ENCODE peak calls at places on chromosomes 1 and 21, in ten cellular contexts. One of them, this sample, is unnamed.

GRCh38 chr1:67584938-67585337 is 100.1 kb upstream of the GADD45A start:
- DNase-seq in activated CD4-positive, alpha-beta memory T cell treated with anti-CD3 and anti-CD28 coated beads for 36 hours: no peak
- DNase-seq in astrocyte of the spinal cord: no peak
- DNase-seq in GM20000: no peak
- DNase-seq in stimulated activated CD8-positive, alpha-beta memory T cell treated with anti-CD3 and anti-CD28 coated beads, Interleukin-4, amount 100 ng/mL, for 48 hours: no peak
- DNase-seq in tibial artery: peak
- DNase-seq in HTR-8/SVneo: no peak
- DNase-seq in HEK293T: no peak
- DNase-seq in sciatic nerve: no peak
- DNase-seq in activated naive CD4-positive, alpha-beta T cell: no peak
- DNase-seq in this sample: no peak

GRCh38 chr1:52502789-52503188 is 50.1 kb downstream of the TUT4 start:
- DNase-seq in activated CD4-positive, alpha-beta memory T cell treated with anti-CD3 and anti-CD28 coated beads for 36 hours: no peak
- DNase-seq in astrocyte of the spinal cord: no peak
- DNase-seq in GM20000: no peak
- DNase-seq in stimulated activated CD8-positive, alpha-beta memory T cell treated with anti-CD3 and anti-CD28 coated beads, Interleukin-4, amount 100 ng/mL, for 48 hours: no peak
- DNase-seq in tibial artery: no peak
- DNase-seq in HTR-8/SVneo: no peak
- DNase-seq in HEK293T: no peak
- DNase-seq in sciatic nerve: no peak
- DNase-seq in activated naive CD4-positive, alpha-beta T cell: no peak
- DNase-seq in this sample: no peak

GRCh38 chr1:18149113-18149641 is 41.6 kb downstream of the IGSF21 start:
- DNase-seq in activated CD4-positive, alpha-beta memory T cell treated with anti-CD3 and anti-CD28 coated beads for 36 hours: no peak
- DNase-seq in astrocyte of the spinal cord: no peak
- DNase-seq in GM20000: no peak
- DNase-seq in stimulated activated CD8-positive, alpha-beta memory T cell treated with anti-CD3 and anti-CD28 coated beads, Interleukin-4, amount 100 ng/mL, for 48 hours: no peak
- DNase-seq in tibial artery: no peak
- DNase-seq in HTR-8/SVneo: no peak
- DNase-seq in HEK293T: peak
- DNase-seq in sciatic nerve: no peak
- DNase-seq in activated naive CD4-positive, alpha-beta T cell: no peak
- DNase-seq in this sample: peak

GRCh38 chr1:29112705-29113406 is 10.8 kb downstream of the TMEM200B start:
- DNase-seq in activated CD4-positive, alpha-beta memory T cell treated with anti-CD3 and anti-CD28 coated beads for 36 hours: no peak
- DNase-seq in astrocyte of the spinal cord: no peak
- DNase-seq in GM20000: no peak
- DNase-seq in stimulated activated CD8-positive, alpha-beta memory T cell treated with anti-CD3 and anti-CD28 coated beads, Interleukin-4, amount 100 ng/mL, for 48 hours: no peak
- DNase-seq in tibial artery: no peak
- DNase-seq in HTR-8/SVneo: no peak
- DNase-seq in HEK293T: no peak
- DNase-seq in sciatic nerve: no peak
- DNase-seq in activated naive CD4-positive, alpha-beta T cell: no peak
- DNase-seq in this sample: no peak

GRCh38 chr1:10646347-10646861 is 150.0 kb downstream of the CASZ1 start:
- DNase-seq in activated CD4-positive, alpha-beta memory T cell treated with anti-CD3 and anti-CD28 coated beads for 36 hours: no peak
- DNase-seq in astrocyte of the spinal cord: peak
- DNase-seq in GM20000: no peak
- DNase-seq in stimulated activated CD8-positive, alpha-beta memory T cell treated with anti-CD3 and anti-CD28 coated beads, Interleukin-4, amount 100 ng/mL, for 48 hours: no peak
- DNase-seq in tibial artery: no peak
- DNase-seq in HTR-8/SVneo: peak
- DNase-seq in HEK293T: peak
- DNase-seq in sciatic nerve: no peak
- DNase-seq in activated naive CD4-positive, alpha-beta T cell: no peak
- DNase-seq in this sample: no peak

GRCh38 chr1:63662846-63663245 is 69.6 kb downstream of the PGM1 start:
- DNase-seq in activated CD4-positive, alpha-beta memory T cell treated with anti-CD3 and anti-CD28 coated beads for 36 hours: no peak
- DNase-seq in astrocyte of the spinal cord: peak
- DNase-seq in GM20000: no peak
- DNase-seq in stimulated activated CD8-positive, alpha-beta memory T cell treated with anti-CD3 and anti-CD28 coated beads, Interleukin-4, amount 100 ng/mL, for 48 hours: no peak
- DNase-seq in tibial artery: no peak
- DNase-seq in HTR-8/SVneo: peak
- DNase-seq in HEK293T: no peak
- DNase-seq in sciatic nerve: no peak
- DNase-seq in activated naive CD4-positive, alpha-beta T cell: no peak
- DNase-seq in this sample: peak

GRCh38 chr1:208178091-208178529 is 66.1 kb downstream of the PLXNA2 start:
- DNase-seq in activated CD4-positive, alpha-beta memory T cell treated with anti-CD3 and anti-CD28 coated beads for 36 hours: no peak
- DNase-seq in astrocyte of the spinal cord: no peak
- DNase-seq in GM20000: no peak
- DNase-seq in stimulated activated CD8-positive, alpha-beta memory T cell treated with anti-CD3 and anti-CD28 coated beads, Interleukin-4, amount 100 ng/mL, for 48 hours: no peak
- DNase-seq in tibial artery: peak
- DNase-seq in HTR-8/SVneo: no peak
- DNase-seq in HEK293T: no peak
- DNase-seq in sciatic nerve: no peak
- DNase-seq in activated naive CD4-positive, alpha-beta T cell: no peak
- DNase-seq in this sample: no peak

GRCh38 chr1:116335847-116336246 is 37.2 kb upstream of the ATP1A1 start:
- DNase-seq in activated CD4-positive, alpha-beta memory T cell treated with anti-CD3 and anti-CD28 coated beads for 36 hours: no peak
- DNase-seq in astrocyte of the spinal cord: no peak
- DNase-seq in GM20000: no peak
- DNase-seq in stimulated activated CD8-positive, alpha-beta memory T cell treated with anti-CD3 and anti-CD28 coated beads, Interleukin-4, amount 100 ng/mL, for 48 hours: no peak
- DNase-seq in tibial artery: no peak
- DNase-seq in HTR-8/SVneo: no peak
- DNase-seq in HEK293T: no peak
- DNase-seq in sciatic nerve: no peak
- DNase-seq in activated naive CD4-positive, alpha-beta T cell: no peak
- DNase-seq in this sample: no peak

GRCh38 chr1:205800973-205801703 is 11.9 kb downstream of the SLC41A1 start:
- DNase-seq in activated CD4-positive, alpha-beta memory T cell treated with anti-CD3 and anti-CD28 coated beads for 36 hours: no peak
- DNase-seq in astrocyte of the spinal cord: no peak
- DNase-seq in GM20000: no peak
- DNase-seq in stimulated activated CD8-positive, alpha-beta memory T cell treated with anti-CD3 and anti-CD28 coated beads, Interleukin-4, amount 100 ng/mL, for 48 hours: no peak
- DNase-seq in tibial artery: no peak
- DNase-seq in HTR-8/SVneo: no peak
- DNase-seq in HEK293T: no peak
- DNase-seq in sciatic nerve: no peak
- DNase-seq in activated naive CD4-positive, alpha-beta T cell: no peak
- DNase-seq in this sample: no peak

GRCh38 chr1:184276416-184276815 is 110.4 kb upstream of the C1orf21 start:
- DNase-seq in activated CD4-positive, alpha-beta memory T cell treated with anti-CD3 and anti-CD28 coated beads for 36 hours: no peak
- DNase-seq in astrocyte of the spinal cord: no peak
- DNase-seq in GM20000: no peak
- DNase-seq in stimulated activated CD8-positive, alpha-beta memory T cell treated with anti-CD3 and anti-CD28 coated beads, Interleukin-4, amount 100 ng/mL, for 48 hours: no peak
- DNase-seq in tibial artery: no peak
- DNase-seq in HTR-8/SVneo: no peak
- DNase-seq in HEK293T: no peak
- DNase-seq in sciatic nerve: no peak
- DNase-seq in activated naive CD4-positive, alpha-beta T cell: no peak
- DNase-seq in this sample: no peak

GRCh38 chr21:15293251-15293650 is 228.5 kb upstream of the NRIP1 start:
- DNase-seq in activated CD4-positive, alpha-beta memory T cell treated with anti-CD3 and anti-CD28 coated beads for 36 hours: no peak
- DNase-seq in astrocyte of the spinal cord: peak
- DNase-seq in GM20000: no peak
- DNase-seq in stimulated activated CD8-positive, alpha-beta memory T cell treated with anti-CD3 and anti-CD28 coated beads, Interleukin-4, amount 100 ng/mL, for 48 hours: no peak
- DNase-seq in tibial artery: no peak
- DNase-seq in HTR-8/SVneo: peak
- DNase-seq in HEK293T: peak
- DNase-seq in sciatic nerve: no peak
- DNase-seq in activated naive CD4-positive, alpha-beta T cell: no peak
- DNase-seq in this sample: peak

GRCh38 chr1:150563340-150564038 is 14.3 kb downstream of the ADAMTSL4 start:
- DNase-seq in activated CD4-positive, alpha-beta memory T cell treated with anti-CD3 and anti-CD28 coated beads for 36 hours: peak
- DNase-seq in astrocyte of the spinal cord: peak
- DNase-seq in GM20000: no peak
- DNase-seq in stimulated activated CD8-positive, alpha-beta memory T cell treated with anti-CD3 and anti-CD28 coated beads, Interleukin-4, amount 100 ng/mL, for 48 hours: peak
- DNase-seq in tibial artery: no peak
- DNase-seq in HTR-8/SVneo: no peak
- DNase-seq in HEK293T: no peak
- DNase-seq in sciatic nerve: no peak
- DNase-seq in activated naive CD4-positive, alpha-beta T cell: peak
- DNase-seq in this sample: peak

GRCh38 chr21:23986214-23986613 is 1621.1 kb downstream of the MRPL39 start:
- DNase-seq in activated CD4-positive, alpha-beta memory T cell treated with anti-CD3 and anti-CD28 coated beads for 36 hours: no peak
- DNase-seq in astrocyte of the spinal cord: no peak
- DNase-seq in GM20000: no peak
- DNase-seq in stimulated activated CD8-positive, alpha-beta memory T cell treated with anti-CD3 and anti-CD28 coated beads, Interleukin-4, amount 100 ng/mL, for 48 hours: no peak
- DNase-seq in tibial artery: no peak
- DNase-seq in HTR-8/SVneo: no peak
- DNase-seq in HEK293T: no peak
- DNase-seq in sciatic nerve: no peak
- DNase-seq in activated naive CD4-positive, alpha-beta T cell: no peak
- DNase-seq in this sample: no peak

GRCh38 chr1:237901284-237901870 is 10.7 kb upstream of the ZP4 start:
- DNase-seq in activated CD4-positive, alpha-beta memory T cell treated with anti-CD3 and anti-CD28 coated beads for 36 hours: no peak
- DNase-seq in astrocyte of the spinal cord: no peak
- DNase-seq in GM20000: no peak
- DNase-seq in stimulated activated CD8-positive, alpha-beta memory T cell treated with anti-CD3 and anti-CD28 coated beads, Interleukin-4, amount 100 ng/mL, for 48 hours: no peak
- DNase-seq in tibial artery: no peak
- DNase-seq in HTR-8/SVneo: peak
- DNase-seq in HEK293T: peak
- DNase-seq in sciatic nerve: no peak
- DNase-seq in activated naive CD4-positive, alpha-beta T cell: no peak
- DNase-seq in this sample: peak

GRCh38 chr1:84355556-84355955 is 42.7 kb upstream of the DNASE2B start:
- DNase-seq in activated CD4-positive, alpha-beta memory T cell treated with anti-CD3 and anti-CD28 coated beads for 36 hours: no peak
- DNase-seq in astrocyte of the spinal cord: no peak
- DNase-seq in GM20000: no peak
- DNase-seq in stimulated activated CD8-positive, alpha-beta memory T cell treated with anti-CD3 and anti-CD28 coated beads, Interleukin-4, amount 100 ng/mL, for 48 hours: no peak
- DNase-seq in tibial artery: no peak
- DNase-seq in HTR-8/SVneo: no peak
- DNase-seq in HEK293T: no peak
- DNase-seq in sciatic nerve: no peak
- DNase-seq in activated naive CD4-positive, alpha-beta T cell: no peak
- DNase-seq in this sample: no peak

GRCh38 chr1:87197156-87197555 is 131.5 kb upstream of the LMO4 start:
- DNase-seq in activated CD4-positive, alpha-beta memory T cell treated with anti-CD3 and anti-CD28 coated beads for 36 hours: no peak
- DNase-seq in astrocyte of the spinal cord: peak
- DNase-seq in GM20000: no peak
- DNase-seq in stimulated activated CD8-positive, alpha-beta memory T cell treated with anti-CD3 and anti-CD28 coated beads, Interleukin-4, amount 100 ng/mL, for 48 hours: no peak
- DNase-seq in tibial artery: no peak
- DNase-seq in HTR-8/SVneo: no peak
- DNase-seq in HEK293T: no peak
- DNase-seq in sciatic nerve: no peak
- DNase-seq in activated naive CD4-positive, alpha-beta T cell: no peak
- DNase-seq in this sample: no peak

GRCh38 chr1:147515046-147515869 is 26.0 kb upstream of the BCL9 start:
- DNase-seq in activated CD4-positive, alpha-beta memory T cell treated with anti-CD3 and anti-CD28 coated beads for 36 hours: no peak
- DNase-seq in astrocyte of the spinal cord: peak
- DNase-seq in GM20000: no peak
- DNase-seq in stimulated activated CD8-positive, alpha-beta memory T cell treated with anti-CD3 and anti-CD28 coated beads, Interleukin-4, amount 100 ng/mL, for 48 hours: no peak
- DNase-seq in tibial artery: no peak
- DNase-seq in HTR-8/SVneo: peak
- DNase-seq in HEK293T: peak
- DNase-seq in sciatic nerve: no peak
- DNase-seq in activated naive CD4-positive, alpha-beta T cell: no peak
- DNase-seq in this sample: peak

GRCh38 chr1:61641578-61642336 is 83.2 kb downstream of the TM2D1 start:
- DNase-seq in activated CD4-positive, alpha-beta memory T cell treated with anti-CD3 and anti-CD28 coated beads for 36 hours: peak
- DNase-seq in astrocyte of the spinal cord: peak
- DNase-seq in GM20000: peak
- DNase-seq in stimulated activated CD8-positive, alpha-beta memory T cell treated with anti-CD3 and anti-CD28 coated beads, Interleukin-4, amount 100 ng/mL, for 48 hours: peak
- DNase-seq in tibial artery: peak
- DNase-seq in HTR-8/SVneo: peak
- DNase-seq in HEK293T: peak
- DNase-seq in sciatic nerve: peak
- DNase-seq in activated naive CD4-positive, alpha-beta T cell: peak
- DNase-seq in this sample: peak

GRCh38 chr1:197598935-197599334 is 176.3 kb downstream of the DENND1B start:
- DNase-seq in activated CD4-positive, alpha-beta memory T cell treated with anti-CD3 and anti-CD28 coated beads for 36 hours: no peak
- DNase-seq in astrocyte of the spinal cord: no peak
- DNase-seq in GM20000: no peak
- DNase-seq in stimulated activated CD8-positive, alpha-beta memory T cell treated with anti-CD3 and anti-CD28 coated beads, Interleukin-4, amount 100 ng/mL, for 48 hours: no peak
- DNase-seq in tibial artery: no peak
- DNase-seq in HTR-8/SVneo: no peak
- DNase-seq in HEK293T: no peak
- DNase-seq in sciatic nerve: no peak
- DNase-seq in activated naive CD4-positive, alpha-beta T cell: no peak
- DNase-seq in this sample: no peak

GRCh38 chr1:22709891-22710687 is 550 bp upstream of the EPHB2 start:
- DNase-seq in activated CD4-positive, alpha-beta memory T cell treated with anti-CD3 and anti-CD28 coated beads for 36 hours: peak
- DNase-seq in astrocyte of the spinal cord: peak
- DNase-seq in GM20000: peak
- DNase-seq in stimulated activated CD8-positive, alpha-beta memory T cell treated with anti-CD3 and anti-CD28 coated beads, Interleukin-4, amount 100 ng/mL, for 48 hours: peak
- DNase-seq in tibial artery: no peak
- DNase-seq in HTR-8/SVneo: peak
- DNase-seq in HEK293T: peak
- DNase-seq in sciatic nerve: peak
- DNase-seq in activated naive CD4-positive, alpha-beta T cell: no peak
- DNase-seq in this sample: peak

GRCh38 chr1:165738794-165739193 is 29.9 kb downstream of the TMCO1 start:
- DNase-seq in activated CD4-positive, alpha-beta memory T cell treated with anti-CD3 and anti-CD28 coated beads for 36 hours: no peak
- DNase-seq in astrocyte of the spinal cord: no peak
- DNase-seq in GM20000: peak
- DNase-seq in stimulated activated CD8-positive, alpha-beta memory T cell treated with anti-CD3 and anti-CD28 coated beads, Interleukin-4, amount 100 ng/mL, for 48 hours: no peak
- DNase-seq in tibial artery: no peak
- DNase-seq in HTR-8/SVneo: no peak
- DNase-seq in HEK293T: no peak
- DNase-seq in sciatic nerve: no peak
- DNase-seq in activated naive CD4-positive, alpha-beta T cell: no peak
- DNase-seq in this sample: no peak

GRCh38 chr1:246012271-246012854 is 494.7 kb downstream of the SMYD3 start:
- DNase-seq in activated CD4-positive, alpha-beta memory T cell treated with anti-CD3 and anti-CD28 coated beads for 36 hours: no peak
- DNase-seq in astrocyte of the spinal cord: peak
- DNase-seq in GM20000: peak
- DNase-seq in stimulated activated CD8-positive, alpha-beta memory T cell treated with anti-CD3 and anti-CD28 coated beads, Interleukin-4, amount 100 ng/mL, for 48 hours: no peak
- DNase-seq in tibial artery: no peak
- DNase-seq in HTR-8/SVneo: peak
- DNase-seq in HEK293T: peak
- DNase-seq in sciatic nerve: no peak
- DNase-seq in activated naive CD4-positive, alpha-beta T cell: no peak
- DNase-seq in this sample: peak

GRCh38 chr1:15154480-15155036 is 1.0 kb downstream of the TMEM51 start:
- DNase-seq in activated CD4-positive, alpha-beta memory T cell treated with anti-CD3 and anti-CD28 coated beads for 36 hours: no peak
- DNase-seq in astrocyte of the spinal cord: no peak
- DNase-seq in GM20000: peak
- DNase-seq in stimulated activated CD8-positive, alpha-beta memory T cell treated with anti-CD3 and anti-CD28 coated beads, Interleukin-4, amount 100 ng/mL, for 48 hours: no peak
- DNase-seq in tibial artery: peak
- DNase-seq in HTR-8/SVneo: no peak
- DNase-seq in HEK293T: peak
- DNase-seq in sciatic nerve: peak
- DNase-seq in activated naive CD4-positive, alpha-beta T cell: no peak
- DNase-seq in this sample: no peak

GRCh38 chr1:206739411-206740076 is 31.0 kb upstream of the IL19 start:
- DNase-seq in activated CD4-positive, alpha-beta memory T cell treated with anti-CD3 and anti-CD28 coated beads for 36 hours: peak
- DNase-seq in astrocyte of the spinal cord: no peak
- DNase-seq in GM20000: peak
- DNase-seq in stimulated activated CD8-positive, alpha-beta memory T cell treated with anti-CD3 and anti-CD28 coated beads, Interleukin-4, amount 100 ng/mL, for 48 hours: peak
- DNase-seq in tibial artery: no peak
- DNase-seq in HTR-8/SVneo: peak
- DNase-seq in HEK293T: no peak
- DNase-seq in sciatic nerve: no peak
- DNase-seq in activated naive CD4-positive, alpha-beta T cell: no peak
- DNase-seq in this sample: no peak